ENCODE peak calls at places on chromosomes 4 and X, in five cellular contexts. F is cardiac muscle cell; V is CD8-positive, alpha-beta T cell; R is testis; Q is neuronal stem cell. B is an unnamed sample.
A peak's percentile ranks its signal among the peaks of the same experiment; 100 is the strongest.

GRCh38 chrX:153488231-153488914 is 6.4 kb upstream of the BGN start:
- DNase-seq in F (peak; percentile 75), V (no peak), R (peak; percentile 29), Q (no peak), B (peak; percentile 17)

GRCh38 chr4:43765514-43765913 is 683.1 kb downstream of the KCTD8 start:
- DNase-seq in F (no peak), V (no peak), R (no peak), Q (no peak), B (no peak)

GRCh38 chrX:71668248-71668595 is 876 bp downstream of the LOC101059915 start:
- DNase-seq in F (no peak), V (no peak), R (no peak), Q (no peak), B (no peak)

GRCh38 chrX:44071070-44071645 is 98.0 kb upstream of the NDP start:
- DNase-seq in F (no peak), V (no peak), R (no peak), Q (no peak), B (no peak)

GRCh38 chrX:147069926-147070325 is 255.4 kb upstream of the CXorf51A start:
- DNase-seq in F (no peak), V (no peak), R (no peak), Q (no peak), B (no peak)

GRCh38 chr4:7539659-7540058 is 104.9 kb upstream of the PSAPL1 start:
- DNase-seq in F (no peak), V (peak; percentile 18), R (peak; percentile 87), Q (no peak), B (peak; percentile 67)

GRCh38 chrX:150446151-150446550 is 83.0 kb downstream of the MAMLD1 start:
- DNase-seq in F (peak; percentile 30), V (no peak), R (no peak), Q (no peak), B (no peak)

GRCh38 chr4:184466634-184467033 is 7.7 kb downstream of the IRF2 start:
- DNase-seq in F (no peak), V (no peak), R (no peak), Q (no peak), B (no peak)

GRCh38 chr4:27360651-27361347 is 500.2 kb downstream of the STIM2 start:
- DNase-seq in F (peak; percentile 46), V (no peak), R (no peak), Q (peak; percentile 60), B (peak; percentile 18)

GRCh38 chrX:110163488-110163887 is 154.4 kb downstream of the AMMECR1 start:
- DNase-seq in F (no peak), V (no peak), R (no peak), Q (no peak), B (no peak)

GRCh38 chrX:150084474-150085229 is 146.4 kb upstream of the EOLA2 start:
- DNase-seq in F (peak; percentile 68), V (no peak), R (no peak), Q (no peak), B (no peak)

DNA sequence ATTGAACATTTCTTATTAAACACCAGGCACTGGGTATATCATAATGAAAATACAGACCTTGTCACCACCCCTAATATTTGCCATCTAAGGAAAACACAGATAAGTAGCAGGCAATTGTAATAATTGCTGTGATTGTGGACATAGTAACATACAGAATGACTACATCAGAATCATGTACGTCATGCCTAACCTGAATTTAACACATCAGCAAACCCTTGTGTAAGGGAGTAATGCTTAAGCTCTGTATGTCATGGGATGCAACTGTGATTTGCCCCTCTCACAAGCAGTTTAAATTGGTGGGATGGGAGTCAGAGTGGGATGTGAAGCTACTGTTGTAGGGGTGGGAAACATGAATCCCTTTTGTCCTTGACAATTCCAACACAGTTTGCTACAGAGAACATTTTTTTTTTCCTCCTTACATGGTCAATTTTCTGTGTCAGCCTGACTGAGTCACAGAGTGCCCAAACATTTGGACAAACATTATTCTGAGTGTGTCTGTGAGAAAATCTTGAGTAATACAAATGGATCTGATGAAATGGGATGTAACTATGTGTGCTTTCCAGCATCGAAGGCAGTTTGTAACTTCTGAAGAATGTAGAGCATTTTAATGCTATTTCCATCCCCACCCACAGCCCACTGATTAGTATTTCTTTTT is 392.8 kb downstream of the GPM6A start:
- DNase-seq in F (peak; percentile 89), V (no peak), R (no peak), Q (no peak), B (no peak)
- H3K9me3 ChIP-seq in F (no peaks in the 10 kb centered on the region), V (no peaks in the 10 kb centered on the region), R (no peaks in the 10 kb centered on the region), Q (no peaks in the 10 kb centered on the region), B (no peaks in the 10 kb centered on the region)

DNA sequence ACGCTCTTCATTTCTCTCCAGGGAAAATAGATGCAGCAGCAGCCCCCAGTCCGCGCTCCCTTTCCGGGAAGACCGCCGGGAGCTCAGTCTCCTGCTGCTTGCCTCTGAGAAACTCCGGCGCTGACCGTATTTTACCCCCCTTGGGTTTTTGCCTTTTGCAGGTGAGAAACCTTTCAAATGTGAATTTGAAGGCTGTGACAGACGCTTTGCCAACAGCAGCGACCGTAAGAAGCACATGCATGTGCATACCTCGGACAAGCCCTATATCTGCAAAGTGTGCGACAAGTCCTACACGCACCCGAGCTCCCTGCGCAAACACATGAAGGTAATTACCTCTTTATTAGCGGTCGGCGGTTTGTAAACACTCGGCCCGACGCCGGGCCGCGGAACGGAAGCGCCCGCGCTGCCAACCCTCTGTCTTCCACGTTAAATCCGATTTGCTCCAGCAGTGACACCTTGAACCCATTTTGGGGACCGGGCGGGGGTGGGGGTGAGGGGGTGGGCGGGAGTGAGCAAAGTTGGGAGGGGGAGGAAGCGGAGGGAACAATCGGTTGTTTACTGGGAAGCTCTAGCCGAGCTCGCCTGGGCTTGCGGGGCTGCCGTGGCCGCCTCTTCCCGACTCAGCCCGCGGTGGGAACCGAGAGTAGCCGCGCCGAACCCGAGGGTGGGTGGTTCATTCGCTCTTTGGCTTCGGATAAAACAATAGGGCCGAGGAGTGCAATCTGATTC is 3.0 kb downstream of the ZIC3 start:
- DNase-seq in F (no peak), V (no peak), R (no peak), Q (no peak), B (no peak)
- H3K9me3 ChIP-seq in F (no peaks in the 10 kb centered on the region), V (no peaks in the 10 kb centered on the region), R (no peaks in the 10 kb centered on the region), Q (no peaks in the 10 kb centered on the region), B (no peaks in the 10 kb centered on the region)

DNA sequence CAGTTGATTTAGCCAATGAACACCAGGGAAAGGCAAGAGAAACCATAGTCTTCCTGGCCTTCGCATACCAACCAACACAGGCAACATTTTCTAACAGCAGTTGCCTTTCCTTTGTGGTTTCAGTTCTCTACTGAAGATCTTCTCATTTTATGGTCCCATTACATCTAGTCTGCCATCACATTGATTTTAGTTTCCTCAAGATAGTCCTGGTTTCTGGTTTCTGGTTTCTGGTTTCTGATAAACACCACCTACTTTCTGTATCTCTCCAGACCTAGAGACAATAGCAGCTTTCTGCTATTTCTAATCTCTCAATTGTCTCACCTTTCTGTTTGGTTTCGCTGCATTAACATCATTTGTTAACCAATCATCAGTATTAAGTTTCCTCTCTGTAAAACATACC is 646.3 kb upstream of the SPANXN1 start:
- DNase-seq in F (no peak), V (no peak), R (no peak), Q (no peak), B (no peak)
- H3K9me3 ChIP-seq in F (no peaks in the 10 kb centered on the region), V (no peaks in the 10 kb centered on the region), R (no peaks in the 10 kb centered on the region), Q (no peaks in the 10 kb centered on the region), B (no peaks in the 10 kb centered on the region)

GRCh38 chr4:99863-100262 is 24.4 kb upstream of the ZNF718 start:
- DNase-seq in F (peak; percentile 2), V (no peak), R (no peak), Q (no peak), B (no peak)

GRCh38 chr4:98386-98785 is 25.9 kb upstream of the ZNF718 start:
- DNase-seq in F (no peak), V (no peak), R (no peak), Q (no peak), B (no peak)
- H3K9me3 ChIP-seq in F (no peaks in the 10 kb centered on the region), V (peaks cover 12% of the 10 kb centered on the region), R (no peaks in the 10 kb centered on the region), Q (peaks cover 63% of the 10 kb centered on the region), B (peaks cover 22% of the 10 kb centered on the region)

GRCh38 chrX:122913134-122913533 is 270.9 kb upstream of the GRIA3 start:
- DNase-seq in F (no peak), V (no peak), R (no peak), Q (no peak), B (no peak)
- H3K9me3 ChIP-seq in F (no peaks in the 10 kb centered on the region), V (no peaks in the 10 kb centered on the region), R (no peaks in the 10 kb centered on the region), Q (no peaks in the 10 kb centered on the region), B (no peaks in the 10 kb centered on the region)

GRCh38 chr4:29756966-29757365 is 963.2 kb upstream of the PCDH7 start:
- DNase-seq in F (no peak), V (no peak), R (no peak), Q (no peak), B (no peak)

DNA sequence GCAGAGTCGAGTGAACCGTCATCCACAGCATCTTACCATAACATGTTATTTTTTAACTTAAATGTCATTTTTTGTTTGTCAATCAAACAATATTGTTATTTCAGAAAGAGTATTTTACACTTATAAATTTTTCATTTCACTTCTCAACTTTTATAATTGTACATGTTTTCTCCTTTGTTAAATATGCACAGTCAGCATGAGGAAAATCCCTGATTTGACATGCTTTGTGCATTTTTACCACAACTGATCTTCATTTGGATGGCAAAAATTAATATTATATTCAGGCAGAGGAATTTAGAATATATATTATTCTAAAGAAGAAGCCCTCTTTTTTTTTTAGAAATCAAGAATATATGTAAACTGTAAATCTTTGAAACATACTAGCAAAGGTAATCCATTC is 958.0 kb upstream of the PCDH7 start:
- DNase-seq in F (no peak), V (no peak), R (no peak), Q (no peak), B (no peak)
- H3K9me3 ChIP-seq in F (no peaks in the 10 kb centered on the region), V (no peaks in the 10 kb centered on the region), R (no peaks in the 10 kb centered on the region), Q (no peaks in the 10 kb centered on the region), B (no peaks in the 10 kb centered on the region)

DNA sequence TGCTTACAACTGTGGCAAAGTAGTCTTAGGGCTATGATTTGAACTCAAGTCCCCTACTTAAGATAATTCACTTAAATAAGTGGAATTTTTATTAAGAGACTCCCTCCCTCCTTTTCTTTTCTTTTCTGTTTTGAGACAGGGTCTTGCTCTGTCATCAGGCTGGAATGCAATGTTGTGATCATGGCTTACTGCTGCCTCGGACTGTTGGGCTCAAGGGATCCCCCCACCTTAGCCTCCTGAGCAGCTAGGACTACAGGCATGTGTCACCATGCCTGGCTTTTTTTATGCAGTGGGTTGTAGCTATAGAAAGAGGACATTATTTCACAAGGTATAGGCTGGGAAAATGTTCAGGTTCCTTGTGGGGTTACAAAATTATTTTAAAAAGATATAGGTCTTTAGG is 19.2 kb downstream of the DIAPH2 start:
- DNase-seq in F (no peak), V (no peak), R (no peak), Q (no peak), B (no peak)
- H3K9me3 ChIP-seq in F (no peaks in the 10 kb centered on the region), V (no peaks in the 10 kb centered on the region), R (no peaks in the 10 kb centered on the region), Q (no peaks in the 10 kb centered on the region), B (no peaks in the 10 kb centered on the region)

DNA sequence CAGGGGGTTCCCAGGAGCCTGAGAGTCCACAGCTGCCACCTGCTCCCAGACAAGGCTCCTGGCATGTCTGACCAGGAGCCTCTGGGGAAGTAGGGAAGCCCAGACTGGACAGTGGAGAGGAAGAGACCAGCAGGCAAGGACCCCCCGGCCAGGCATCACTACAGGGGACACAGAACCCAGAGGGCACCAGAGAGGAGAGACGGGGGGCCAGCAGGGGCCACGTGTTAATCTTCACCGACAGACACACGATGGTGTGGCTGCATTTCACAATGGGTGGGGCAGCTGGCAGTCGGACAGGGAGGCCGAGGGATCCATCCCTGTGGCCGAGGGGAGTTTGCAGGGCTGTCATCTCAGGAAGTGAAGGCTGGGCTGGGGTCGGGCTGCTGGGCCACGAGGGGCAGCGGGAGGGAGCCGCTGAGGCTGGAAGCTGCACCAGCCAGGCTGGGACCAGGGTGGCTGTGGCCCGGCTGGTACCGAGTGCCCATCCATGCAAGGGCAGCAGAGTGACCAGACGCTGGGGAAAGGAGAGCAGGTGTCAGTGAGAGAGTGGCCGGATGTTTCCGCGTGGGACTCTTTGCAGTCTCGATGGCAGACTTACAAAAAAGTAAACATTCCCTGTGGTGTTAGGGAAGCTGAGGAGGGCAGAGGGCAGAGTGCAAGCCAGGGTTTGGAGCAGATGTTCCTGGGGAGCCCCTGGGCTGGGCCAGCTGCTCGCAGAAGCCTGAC is 4.7 kb downstream of the PDE6B start:
- DNase-seq in F (no peak), V (no peak), R (no peak), Q (no peak), B (no peak)
- H3K9me3 ChIP-seq in F (no peaks in the 10 kb centered on the region), V (no peaks in the 10 kb centered on the region), R (no peaks in the 10 kb centered on the region), Q (peaks cover 11% of the 10 kb centered on the region), B (no peaks in the 10 kb centered on the region)